ENCODE peak calls at places on chromosomes 7 and 10, in four cellular contexts. A, G, V and J are unnamed samples.

GRCh38 chr10:51619365-51619764 is 80.0 kb downstream of the CSTF2T start:
- DNase-seq in A (no peak), G (no peak), V (no peak), J (peak; percentile 11)

GRCh38 chr7:44541876-44542610 is 913 bp upstream of the NPC1L1 start:
- DNase-seq in A (peak; percentile 37), G (no peak), V (no peak), J (no peak)

GRCh38 chr7:143216151-143216550 is 5.7 kb upstream of the TAS2R40 start:
- DNase-seq in A (no peak), G (no peak), V (no peak), J (no peak)

GRCh38 chr7:12623885-12624498 is 53.5 kb downstream of the SCIN start:
- DNase-seq in A (no peak), G (no peak), V (no peak), J (peak; percentile 13)

GRCh38 chr7:96221888-96222287 is 100.0 kb downstream of the SLC25A13 start:
- DNase-seq in A (no peak), G (no peak), V (no peak), J (no peak)

GRCh38 chr7:55148571-55148970 is 129.8 kb downstream of the EGFR start:
- DNase-seq in A (no peak), G (no peak), V (no peak), J (no peak)

GRCh38 chr7:1671876-1672451 is 1.9 kb downstream of the ELFN1 start:
- DNase-seq in A (no peak), G (no peak), V (no peak), J (no peak)

GRCh38 chr10:30587522-30588031 is 42.0 kb downstream of the LYZL2 start:
- DNase-seq in A (peak; percentile 17), G (peak; percentile 62), V (peak; percentile 79), J (no peak)

GRCh38 chr7:44750424-44750823 is 1.8 kb downstream of the ZMIZ2 start:
- DNase-seq in A (no peak), G (no peak), V (no peak), J (no peak)

GRCh38 chr10:132237396-132237795 is 50.6 kb downstream of the DPYSL4 start:
- DNase-seq in A (no peak), G (no peak), V (no peak), J (no peak)

GRCh38 chr7:28778781-28779180 is 179.3 kb downstream of the TRIL start:
- DNase-seq in A (no peak), G (no peak), V (no peak), J (no peak)

GRCh38 chr10:101010329-101010728 is 10.7 kb downstream of the LZTS2 start:
- DNase-seq in A (no peak), G (peak; percentile 44), V (no peak), J (no peak)

GRCh38 chr7:158542651-158543400 is 44.8 kb downstream of the PTPRN2 start:
- DNase-seq in A (peak; percentile 55), G (no peak), V (no peak), J (no peak)

GRCh38 chr10:113497203-113497602 is 55.6 kb upstream of the HABP2 start:
- DNase-seq in A (no peak), G (no peak), V (no peak), J (no peak)

GRCh38 chr7:128718967-128719642 is 20.1 kb upstream of the CALU start:
- DNase-seq in A (no peak), G (no peak), V (no peak), J (no peak)

GRCh38 chr7:14999331-14999730 is 96.8 kb upstream of the DGKB start:
- DNase-seq in A (no peak), G (no peak), V (no peak), J (no peak)

GRCh38 chr10:11682267-11682683 is 59.9 kb upstream of the ECHDC3 start:
- DNase-seq in A (no peak), G (no peak), V (no peak), J (no peak)

GRCh38 chr7:31663072-31663471 is 23.9 kb upstream of the PPP1R17 start:
- DNase-seq in A (peak; percentile 1), G (no peak), V (no peak), J (no peak)

GRCh38 chr7:157613575-157614322 is 276.9 kb downstream of the DNAJB6 start:
- DNase-seq in A (no peak), G (no peak), V (no peak), J (no peak)

GRCh38 chr7:2182461-2182860 is 50.3 kb downstream of the MAD1L1 start:
- DNase-seq in A (no peak), G (no peak), V (peak; percentile 74), J (no peak)

GRCh38 chr7:42605800-42606199 is 306.1 kb downstream of the C7orf25 start:
- DNase-seq in A (no peak), G (no peak), V (no peak), J (no peak)

GRCh38 chr10:5550621-5551530 is 26.1 kb downstream of the CALML3 start:
- DNase-seq in A (no peak), G (no peak), V (no peak), J (no peak)

GRCh38 chr10:124745257-124745656 is 1.1 kb upstream of the FAM53B start:
- DNase-seq in A (no peak), G (no peak), V (no peak), J (no peak)

GRCh38 chr10:124744688-124745055 is 494 bp upstream of the FAM53B start:
- DNase-seq in A (peak; percentile 89), G (no peak), V (no peak), J (no peak)

GRCh38 chr10:124744047-124744687 is at the start of gene FAM53B:
- DNase-seq in A (no peak), G (peak; percentile 82), V (no peak), J (no peak)

GRCh38 chr10:124746992-124747391 is 2.8 kb upstream of the FAM53B start:
- DNase-seq in A (no peak), G (no peak), V (no peak), J (no peak)

DNA sequence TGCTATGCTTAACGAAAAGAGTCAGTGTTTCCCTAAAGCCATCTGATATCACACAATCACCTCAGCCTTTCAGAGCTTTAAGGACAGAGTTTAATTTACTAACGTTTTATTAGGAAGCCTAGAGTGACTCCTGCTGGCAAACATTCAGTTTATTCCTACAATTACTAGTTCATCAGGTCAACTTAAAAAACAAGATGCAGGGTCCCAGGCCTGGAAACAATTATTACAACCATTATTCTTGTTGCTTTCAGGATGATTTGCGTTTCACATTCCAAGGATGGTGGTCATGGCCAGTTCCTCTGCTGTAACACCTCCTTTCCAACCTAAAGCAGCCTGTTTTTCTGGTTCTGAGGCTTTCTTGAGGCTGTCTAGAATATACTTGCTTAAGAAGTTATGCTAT is 1.5 kb upstream of the FAM53B start:
- DNase-seq in A (peak; percentile 56), G (no peak), V (no peak), J (no peak)
- TF ChIP-seq ZNF274 in A (no peak), G (no peak), V (no peak), J (no peak)

GRCh38 chr7:16693601-16694318 is 47.8 kb downstream of the BZW2 start:
- DNase-seq in A (no peak), G (no peak), V (no peak), J (no peak)

GRCh38 chr7:16698200-16698910 is 52.4 kb downstream of the BZW2 start:
- DNase-seq in A (no peak), G (no peak), V (no peak), J (no peak)

GRCh38 chr7:16695621-16696237 is 49.7 kb downstream of the BZW2 start:
- DNase-seq in A (peak; percentile 40), G (no peak), V (no peak), J (peak; percentile 57)

GRCh38 chr7:16694806-16695205 is 48.8 kb downstream of the BZW2 start:
- DNase-seq in A (no peak), G (no peak), V (no peak), J (no peak)

DNA sequence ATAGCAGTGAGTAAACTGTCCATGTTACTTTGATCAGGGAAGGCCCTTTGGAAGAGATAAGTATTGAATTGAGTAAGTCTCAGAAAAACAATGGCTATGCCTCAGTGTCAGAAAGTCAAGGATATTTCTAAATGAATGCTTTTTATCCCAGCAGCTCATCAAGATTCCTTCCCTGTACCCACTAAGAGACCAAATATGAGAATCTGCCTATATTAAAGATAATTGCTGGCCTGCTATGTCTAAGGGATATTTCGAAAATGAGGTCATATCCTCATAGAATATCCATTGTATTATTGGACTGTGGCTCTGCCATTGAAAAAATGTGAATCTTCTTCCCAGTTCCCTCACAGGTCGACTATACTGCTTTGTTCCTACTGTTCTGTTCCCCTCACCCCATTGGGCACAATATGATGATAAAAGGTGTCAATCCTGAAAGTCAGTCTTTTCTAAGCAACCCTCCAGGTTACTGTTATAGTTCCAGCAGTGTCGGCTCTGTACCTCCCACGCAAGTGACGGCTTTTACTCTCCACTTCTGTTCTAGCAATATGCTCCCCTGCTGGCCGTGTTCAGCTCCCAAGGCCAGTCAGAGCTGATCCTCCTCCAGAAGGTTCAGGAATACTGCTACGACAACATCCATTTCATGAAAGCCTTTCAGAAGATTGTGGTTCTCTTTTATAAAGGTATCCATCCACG is 51.7 kb downstream of the BZW2 start:
- DNase-seq in A (no peak), G (no peak), V (no peak), J (no peak)
- H3K9ac ChIP-seq in A (no peak overlapping the region), G (no peak overlapping the region), V (no peak overlapping the region), J (no peak overlapping the region)

DNA sequence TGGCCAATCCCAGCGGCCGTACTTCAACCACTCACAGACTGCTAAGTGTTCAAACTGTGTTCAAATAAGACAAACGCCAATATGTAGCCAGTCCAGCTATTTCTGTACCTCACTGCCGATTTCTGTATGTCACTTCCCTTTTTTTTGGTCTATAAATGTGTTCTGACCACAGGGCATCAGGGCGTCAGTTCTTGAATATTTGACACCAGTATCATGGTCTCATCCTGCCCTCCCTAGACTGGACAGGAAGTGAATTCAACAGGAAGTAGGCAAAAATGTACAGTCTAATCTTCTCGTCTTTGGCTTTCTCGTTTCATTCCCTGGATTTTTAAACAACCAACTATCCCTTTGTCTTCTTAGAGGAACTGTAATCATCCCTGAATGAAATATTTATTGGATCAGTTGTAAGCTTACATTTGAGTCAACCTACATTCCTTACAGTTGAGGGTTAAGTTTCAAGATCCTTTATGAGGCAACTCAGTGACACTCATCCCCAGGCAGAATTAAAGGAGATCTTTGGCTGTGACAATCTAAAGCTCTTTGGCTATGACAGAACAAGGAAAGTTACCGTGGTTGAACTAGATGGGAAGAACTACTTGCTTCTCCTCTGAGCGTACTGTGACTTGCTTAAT is 232.7 kb downstream of the NSUN6 start:
- DNase-seq in A (no peak), G (no peak), V (no peak), J (no peak)
- TF ChIP-seq SUZ12 in A (no peak), G (no peak), V (no peak), J (no peak)

GRCh38 chr10:9238041-9238440 is 1183.6 kb downstream of the GATA3 start:
- DNase-seq in A (no peak), G (no peak), V (no peak), J (no peak)

GRCh38 chr10:9239298-9239697 is 1184.8 kb downstream of the GATA3 start:
- DNase-seq in A (no peak), G (no peak), V (no peak), J (no peak)

GRCh38 chr10:9244880-9245279 is 1190.4 kb downstream of the GATA3 start:
- DNase-seq in A (no peak), G (no peak), V (no peak), J (no peak)

DNA sequence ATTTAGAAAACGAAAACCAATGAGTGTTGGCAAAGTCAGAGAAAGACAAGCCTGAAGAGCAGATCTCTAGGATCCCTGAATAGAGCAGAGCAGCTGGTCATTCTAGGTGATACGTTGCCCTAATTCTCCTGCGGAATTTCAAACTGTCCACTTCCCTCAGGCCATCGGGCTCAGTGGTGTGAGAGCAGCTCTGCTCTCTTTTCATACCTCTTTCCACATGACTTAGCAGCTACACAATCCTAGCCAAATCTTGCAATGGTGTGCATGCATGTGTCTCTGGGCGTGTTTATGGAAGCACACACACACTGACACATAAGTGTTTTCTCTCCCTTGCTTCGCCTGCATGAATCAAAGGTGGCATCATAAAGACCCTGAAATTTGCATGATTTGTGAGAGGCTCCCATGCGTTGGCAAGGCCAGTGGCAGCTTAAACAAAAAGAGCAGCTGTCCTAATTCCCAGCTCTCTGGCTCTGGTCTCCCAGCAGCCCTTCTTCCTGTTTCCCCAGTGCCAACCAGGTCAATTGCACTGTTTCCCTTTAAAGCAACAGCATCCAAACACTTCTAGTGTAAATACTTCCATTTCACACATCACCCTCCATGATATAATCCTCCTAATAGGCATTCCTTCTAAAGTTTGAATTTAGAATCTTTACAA is 1189.5 kb downstream of the GATA3 start:
- DNase-seq in A (no peak), G (no peak), V (no peak), J (no peak)
- TF ChIP-seq ZNF274 in A (no peak), G (no peak), V (no peak), J (no peak)